ENCODE peak calls at places on chromosomes 6 and 20, in five cellular contexts. E is fibroblast of pulmonary artery, M is neuronal stem cell, X is mesendoderm, P is cardiac fibroblast. L is an unnamed sample.

GRCh38 chr6:16244869-16245451 is 6.6 kb downstream of the GMPR start:
- DNase-seq in E (no peak), M (no peak), X (peak), P (peak), L (no peak)

GRCh38 chr6:74356385-74356784 is 660.4 kb downstream of the CD109 start:
- DNase-seq in E (peak), M (no peak), X (peak), P (no peak), L (no peak)

GRCh38 chr6:34236423-34237315 is at the start of gene HMGA1:
- DNase-seq in E (peak), M (peak), X (peak), P (peak), L (peak)

GRCh38 chr6:138769102-138769676 is 4.4 kb upstream of the CCDC28A start:
- DNase-seq in E (peak), M (no peak), X (no peak), P (peak), L (no peak)

GRCh38 chr20:38961530-38962043 is 557 bp upstream of the DHX35 start:
- DNase-seq in E (no peak), M (no peak), X (no peak), P (no peak), L (no peak)

GRCh38 chr20:35344354-35344837 is 52.2 kb upstream of the FAM83C start:
- DNase-seq in E (peak), M (no peak), X (no peak), P (peak), L (peak)

GRCh38 chr6:154864086-154864430 is 130.8 kb downstream of the SCAF8 start:
- DNase-seq in E (no peak), M (no peak), X (no peak), P (no peak), L (no peak)

GRCh38 chr6:154154389-154154967 is 115.4 kb downstream of the OPRM1 start:
- DNase-seq in E (peak), M (peak), X (peak), P (peak), L (peak)

GRCh38 chr6:161274488-161274858 is 612 bp upstream of the AGPAT4 start:
- DNase-seq in E (no peak), M (no peak), X (no peak), P (peak), L (no peak)

GRCh38 chr6:154995241-154996162 is at the start of gene TIAM2:
- DNase-seq in E (no peak), M (peak), X (peak), P (peak), L (no peak)

GRCh38 chr6:3911614-3912336 is 62.6 kb downstream of the FAM50B start:
- DNase-seq in E (peak), M (no peak), X (peak), P (peak), L (peak)

GRCh38 chr20:4730782-4731181 is 9.1 kb downstream of the PRND start:
- DNase-seq in E (peak), M (no peak), X (peak), P (peak), L (no peak)

GRCh38 chr6:134706153-134706552 is 243.7 kb downstream of the ALDH8A1 start:
- DNase-seq in E (no peak), M (no peak), X (peak), P (no peak), L (no peak)

GRCh38 chr6:120875900-120876299 is 458.4 kb downstream of the TBC1D32 start:
- DNase-seq in E (no peak), M (no peak), X (no peak), P (no peak), L (no peak)

GRCh38 chr6:137764464-137764863 is 102.6 kb upstream of the TNFAIP3 start:
- DNase-seq in E (peak), M (no peak), X (no peak), P (peak), L (peak)

GRCh38 chr6:111417181-111417585 is 65.8 kb downstream of the REV3L start:
- DNase-seq in E (peak), M (no peak), X (no peak), P (peak), L (peak)

GRCh38 chr6:57221191-57221935 is 744 bp downstream of the RAB23 start:
- DNase-seq in E (peak), M (peak), X (peak), P (peak), L (peak)

GRCh38 chr6:33597551-33598322 is 17.7 kb upstream of the BAK1 start:
- DNase-seq in E (peak), M (no peak), X (no peak), P (peak), L (no peak)

GRCh38 chr6:118902731-118903130 is 8.8 kb downstream of the ASF1A start:
- DNase-seq in E (peak), M (no peak), X (no peak), P (peak), L (no peak)

GRCh38 chr20:9503530-9504251 is 10.7 kb upstream of the LAMP5 start:
- DNase-seq in E (no peak), M (no peak), X (peak), P (no peak), L (no peak)

GRCh38 chr6:131015630-131016263 is 47.3 kb downstream of the EPB41L2 start:
- DNase-seq in E (peak), M (no peak), X (no peak), P (peak), L (peak)

GRCh38 chr6:23145801-23146200 is 576.4 kb downstream of the HDGFL1 start:
- DNase-seq in E (no peak), M (peak), X (no peak), P (no peak), L (no peak)

GRCh38 chr6:137861550-137862337 is 5.3 kb upstream of the TNFAIP3 start:
- DNase-seq in E (no peak), M (no peak), X (no peak), P (no peak), L (no peak)

DNA sequence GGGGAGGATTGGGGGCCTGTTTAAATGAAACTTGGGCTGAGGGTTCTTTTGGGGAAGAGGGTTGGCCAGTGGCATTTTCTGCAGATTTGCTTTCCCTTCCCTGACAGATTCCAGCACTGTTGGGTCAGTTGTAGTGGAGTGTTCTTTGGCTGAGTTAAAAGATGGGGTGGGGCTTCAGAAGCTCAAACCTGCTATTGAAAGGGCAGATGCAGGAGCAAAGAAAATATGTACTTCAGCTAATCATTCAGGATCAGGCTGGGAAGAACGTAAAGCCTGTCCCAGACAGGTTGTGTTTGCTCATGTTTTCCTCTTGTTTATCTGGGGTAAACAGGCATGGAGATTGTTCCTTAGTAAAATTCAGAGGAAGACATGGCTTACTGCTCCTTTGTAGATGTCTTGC is 2.5 kb downstream of the SASH1 start:
- DNase-seq in E (no peak), M (no peak), X (peak), P (no peak), L (no peak)
- H3K4me3 ChIP-seq in E (no peak), M (no peak), X (no peak), P (no peak), L (no peak)

GRCh38 chr6:26323525-26324294 is 41.3 kb upstream of the BTN3A2 start:
- DNase-seq in E (no peak), M (no peak), X (no peak), P (no peak), L (no peak)

GRCh38 chr6:26324295-26324727 is 40.7 kb upstream of the BTN3A2 start:
- DNase-seq in E (no peak), M (no peak), X (no peak), P (no peak), L (no peak)

GRCh38 chr6:26321005-26321404 is 44.0 kb upstream of the BTN3A2 start:
- DNase-seq in E (no peak), M (no peak), X (no peak), P (no peak), L (no peak)

GRCh38 chr6:26319405-26320128 is 45.4 kb upstream of the BTN3A2 start:
- DNase-seq in E (no peak), M (no peak), X (peak), P (no peak), L (no peak)

DNA sequence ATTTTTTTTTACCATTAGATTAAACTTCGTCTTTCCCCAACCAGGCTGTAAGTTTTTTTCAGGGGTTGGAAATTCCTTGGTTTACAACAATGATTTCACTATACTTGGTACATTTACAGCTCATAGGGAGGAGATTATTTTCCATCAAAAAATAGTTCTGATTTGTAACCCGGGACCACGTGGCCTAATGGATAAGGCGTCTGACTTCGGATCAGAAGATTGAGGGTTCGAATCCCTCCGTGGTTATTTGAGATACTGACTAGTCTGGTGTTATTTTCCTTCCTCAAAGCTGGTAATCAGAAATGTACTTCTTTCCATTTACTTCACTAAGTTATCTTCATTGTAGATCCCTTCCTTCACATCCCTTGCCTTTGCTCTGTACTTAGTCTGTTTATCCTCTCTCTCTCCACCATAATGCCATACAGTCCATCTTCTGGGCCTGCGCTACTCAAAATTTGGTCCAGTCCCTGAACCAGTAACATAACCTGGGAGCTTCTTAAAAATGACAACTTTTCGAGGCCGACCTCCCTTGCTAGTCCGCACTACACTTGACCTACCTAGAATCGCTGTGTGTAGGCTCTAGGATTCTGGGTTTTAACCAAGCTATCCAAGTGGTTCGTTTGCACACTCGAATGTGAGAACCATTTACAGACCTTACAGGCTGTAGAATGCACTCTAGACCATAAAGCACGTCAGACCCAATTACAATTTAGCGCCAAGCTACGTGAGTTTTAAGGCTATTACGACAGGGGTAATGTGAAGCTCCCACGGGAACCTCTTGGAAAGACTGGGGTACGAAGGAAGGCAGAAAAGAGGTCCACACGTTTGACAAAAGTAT is 42.1 kb upstream of the BTN3A2 start:
- DNase-seq in E (peak), M (no peak), X (peak), P (peak), L (peak)
- H3K4me3 ChIP-seq in E (peak), M (peak), X (no peak), P (peak), L (peak)

GRCh38 chr6:100460650-100461204 is 4.0 kb downstream of the SIM1 start:
- DNase-seq in E (no peak), M (peak), X (peak), P (no peak), L (no peak)
- H3K4me3 ChIP-seq in E (no peak), M (no peak), X (no peak), P (no peak), L (peak)

DNA sequence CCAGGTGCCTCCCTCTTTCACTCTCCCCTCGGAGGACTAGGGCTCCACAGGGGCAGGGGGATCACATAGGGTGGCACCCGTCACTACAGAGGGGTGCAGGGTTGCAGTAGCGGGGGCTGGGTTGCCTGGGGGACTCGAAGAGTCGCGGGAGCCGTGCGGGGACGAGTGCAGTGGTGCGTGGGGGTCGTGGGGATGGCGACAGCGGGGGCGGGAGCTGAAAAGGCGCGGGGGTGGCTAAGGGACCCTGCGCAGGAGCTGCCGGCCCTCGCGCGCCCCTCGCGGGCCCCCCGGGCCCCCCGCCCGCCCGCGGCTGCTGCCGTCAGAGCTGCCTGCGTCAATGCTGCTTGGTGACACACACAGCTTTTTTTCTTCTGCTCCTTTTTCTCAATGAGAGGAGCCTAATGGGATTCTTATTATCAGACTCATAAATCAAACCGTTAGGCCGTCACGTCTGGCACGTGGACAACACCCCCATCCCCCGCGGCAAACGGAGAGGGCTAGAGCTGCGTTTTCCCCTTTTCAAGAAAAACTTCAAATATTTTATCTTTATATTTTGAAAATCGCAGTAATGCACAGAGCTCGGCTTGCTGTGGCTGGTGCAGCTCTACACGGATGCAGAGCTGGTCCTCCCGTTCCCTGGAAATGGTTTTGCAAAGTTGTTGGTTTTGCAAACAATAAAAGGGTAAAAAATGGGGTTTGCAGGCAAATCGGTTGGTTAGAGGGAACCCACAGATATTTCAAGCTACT is 161.6 kb downstream of the TBXT start:
- DNase-seq in E (peak), M (no peak), X (peak), P (peak), L (peak)
- H3K4me3 ChIP-seq in E (peak), M (peak), X (no peak), P (peak), L (peak)

DNA sequence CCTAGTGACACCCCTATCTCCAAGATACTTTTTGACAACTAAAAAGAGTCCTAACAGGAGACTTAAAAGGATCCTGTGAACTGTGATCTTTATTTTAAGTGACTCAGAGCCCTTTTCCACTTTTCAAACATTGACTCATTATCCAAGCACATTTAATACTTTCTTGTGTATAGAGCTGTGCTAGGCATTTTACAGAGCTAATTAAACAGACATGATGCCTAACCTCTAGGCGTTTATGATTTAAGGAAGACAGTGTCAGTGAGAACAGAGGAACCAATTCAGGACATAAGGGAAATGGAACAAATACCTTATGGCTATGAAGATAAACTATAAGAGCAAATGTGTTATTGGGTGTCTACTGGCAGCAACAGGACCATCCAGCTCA is 282.6 kb downstream of the TPBG start:
- DNase-seq in E (no peak), M (no peak), X (no peak), P (no peak), L (no peak)
- H3K4me3 ChIP-seq in E (no peak), M (no peak), X (no peak), P (no peak), L (no peak)

GRCh38 chr6:24777227-24777626 is 2.5 kb downstream of the GMNN start:
- DNase-seq in E (no peak), M (no peak), X (no peak), P (no peak), L (no peak)
- H3K4me3 ChIP-seq in E (peak), M (peak), X (no peak), P (no peak), L (no peak)

GRCh38 chr6:100446922-100447899 is 17.5 kb downstream of the SIM1 start:
- DNase-seq in E (no peak), M (peak), X (peak), P (peak), L (no peak)
- H3K4me3 ChIP-seq in E (no peak), M (no peak), X (peak), P (no peak), L (no peak)

L was measured in skeletal muscle cell.